ENCODE peak calls at places on chromosomes 4 and X, in eight cellular contexts. One of them, this sample, is unnamed.

GRCh38 chrX:1321689-1322088 is 14.9 kb upstream of the IL3RA start:
- DNase-seq in GM10248: no peak
- DNase-seq in AG10803: no peak
- DNase-seq in AG09309: no peak
- DNase-seq in activated T-cell treated with anti-CD3 and anti-CD28 coated beads for 24 hours: no peak
- DNase-seq in germinal center: no peak
- DNase-seq in sciatic nerve: no peak
- DNase-seq in NCI-H524: no peak
- DNase-seq in this sample: no peak

GRCh38 chr4:48778431-48779094 is 1.5 kb downstream of the FRYL start:
- DNase-seq in GM10248: no peak
- DNase-seq in AG10803: peak
- DNase-seq in AG09309: no peak
- DNase-seq in activated T-cell treated with anti-CD3 and anti-CD28 coated beads for 24 hours: no peak
- DNase-seq in germinal center: no peak
- DNase-seq in sciatic nerve: no peak
- DNase-seq in NCI-H524: no peak
- DNase-seq in this sample: no peak

GRCh38 chrX:41596586-41596985 is 92.2 kb upstream of the GPR34 start:
- DNase-seq in GM10248: peak
- DNase-seq in AG10803: peak
- DNase-seq in AG09309: no peak
- DNase-seq in activated T-cell treated with anti-CD3 and anti-CD28 coated beads for 24 hours: no peak
- DNase-seq in germinal center: peak
- DNase-seq in sciatic nerve: no peak
- DNase-seq in NCI-H524: no peak
- DNase-seq in this sample: no peak

GRCh38 chrX:82230013-82230412 is 1028.1 kb downstream of the SH3BGRL start:
- DNase-seq in GM10248: no peak
- DNase-seq in AG10803: no peak
- DNase-seq in AG09309: no peak
- DNase-seq in activated T-cell treated with anti-CD3 and anti-CD28 coated beads for 24 hours: no peak
- DNase-seq in germinal center: no peak
- DNase-seq in sciatic nerve: no peak
- DNase-seq in NCI-H524: no peak
- DNase-seq in this sample: no peak

GRCh38 chr4:156898373-156899117 is 73.1 kb downstream of the PDGFC start:
- DNase-seq in GM10248: no peak
- DNase-seq in AG10803: peak
- DNase-seq in AG09309: no peak
- DNase-seq in activated T-cell treated with anti-CD3 and anti-CD28 coated beads for 24 hours: no peak
- DNase-seq in germinal center: no peak
- DNase-seq in sciatic nerve: no peak
- DNase-seq in NCI-H524: no peak
- DNase-seq in this sample: no peak

GRCh38 chr4:98938386-98938785 is 9.5 kb upstream of the EIF4E start:
- DNase-seq in GM10248: no peak
- DNase-seq in AG10803: peak
- DNase-seq in AG09309: no peak
- DNase-seq in activated T-cell treated with anti-CD3 and anti-CD28 coated beads for 24 hours: no peak
- DNase-seq in germinal center: no peak
- DNase-seq in sciatic nerve: no peak
- DNase-seq in NCI-H524: no peak
- DNase-seq in this sample: no peak

GRCh38 chr4:104394409-104394813 is 100.3 kb downstream of the CXXC4 start:
- DNase-seq in GM10248: no peak
- DNase-seq in AG10803: no peak
- DNase-seq in AG09309: no peak
- DNase-seq in activated T-cell treated with anti-CD3 and anti-CD28 coated beads for 24 hours: no peak
- DNase-seq in germinal center: no peak
- DNase-seq in sciatic nerve: no peak
- DNase-seq in NCI-H524: peak
- DNase-seq in this sample: no peak

GRCh38 chr4:63777571-63777970 is 631.7 kb downstream of the TECRL start:
- DNase-seq in GM10248: no peak
- DNase-seq in AG10803: no peak
- DNase-seq in AG09309: no peak
- DNase-seq in activated T-cell treated with anti-CD3 and anti-CD28 coated beads for 24 hours: no peak
- DNase-seq in germinal center: no peak
- DNase-seq in sciatic nerve: no peak
- DNase-seq in NCI-H524: no peak
- DNase-seq in this sample: no peak

GRCh38 chr4:1465173-1466033 is 59.2 kb upstream of the NKX1-1 start:
- DNase-seq in GM10248: no peak
- DNase-seq in AG10803: no peak
- DNase-seq in AG09309: no peak
- DNase-seq in activated T-cell treated with anti-CD3 and anti-CD28 coated beads for 24 hours: no peak
- DNase-seq in germinal center: no peak
- DNase-seq in sciatic nerve: peak
- DNase-seq in NCI-H524: no peak
- DNase-seq in this sample: no peak

GRCh38 chrX:97847885-97848679 is 964.4 kb downstream of the RPA4 start:
- DNase-seq in GM10248: peak
- DNase-seq in AG10803: no peak
- DNase-seq in AG09309: no peak
- DNase-seq in activated T-cell treated with anti-CD3 and anti-CD28 coated beads for 24 hours: no peak
- DNase-seq in germinal center: no peak
- DNase-seq in sciatic nerve: peak
- DNase-seq in NCI-H524: no peak
- DNase-seq in this sample: no peak

GRCh38 chr4:139851133-139851532 is 185.5 kb downstream of the MGST2 start:
- DNase-seq in GM10248: no peak
- DNase-seq in AG10803: no peak
- DNase-seq in AG09309: no peak
- DNase-seq in activated T-cell treated with anti-CD3 and anti-CD28 coated beads for 24 hours: no peak
- DNase-seq in germinal center: no peak
- DNase-seq in sciatic nerve: no peak
- DNase-seq in NCI-H524: no peak
- DNase-seq in this sample: no peak

GRCh38 chr4:27154706-27155105 is 294.1 kb downstream of the STIM2 start:
- DNase-seq in GM10248: no peak
- DNase-seq in AG10803: peak
- DNase-seq in AG09309: peak
- DNase-seq in activated T-cell treated with anti-CD3 and anti-CD28 coated beads for 24 hours: no peak
- DNase-seq in germinal center: no peak
- DNase-seq in sciatic nerve: no peak
- DNase-seq in NCI-H524: no peak
- DNase-seq in this sample: peak

GRCh38 chrX:85994228-85994627 is 53.1 kb downstream of the CHM start:
- DNase-seq in GM10248: no peak
- DNase-seq in AG10803: peak
- DNase-seq in AG09309: no peak
- DNase-seq in activated T-cell treated with anti-CD3 and anti-CD28 coated beads for 24 hours: no peak
- DNase-seq in germinal center: no peak
- DNase-seq in sciatic nerve: no peak
- DNase-seq in NCI-H524: no peak
- DNase-seq in this sample: no peak